ENCODE peak calls at places on chromosomes 13 and 19, in five cellular contexts. T is ureter, A is H54, Z is neural progenitor cell, S is omental fat pad. Y is an unnamed sample.

GRCh38 chr13:91045351-91046034 is 302.0 kb upstream of the MIR17HG start:
- DNase-seq in A (no peak), Z (peak; percentile 26), S (no peak), T (no peak), Y (peak; percentile 63)

GRCh38 chr19:19107663-19108062 is 30.6 kb downstream of the TMEM161A start:
- DNase-seq in S (no peak), Z (no peak), A (no peak), T (no peak), Y (peak; percentile 26)

GRCh38 chr13:41352935-41353801 is 42.1 kb downstream of the NAA16 start:
- DNase-seq in Z (peak; percentile 37), T (no peak), A (peak; percentile 3), S (no peak), Y (peak; percentile 16)

GRCh38 chr13:99655351-99656091 is 154.2 kb downstream of the TM9SF2 start:
- DNase-seq in Z (peak; percentile 45), T (no peak), A (peak; percentile 97), S (no peak), Y (peak; percentile 61)

GRCh38 chr19:1855040-1855827 is 7.0 kb upstream of the REXO1 start:
- DNase-seq in S (no peak), Z (peak; percentile 93), T (peak; percentile 92), A (peak; percentile 99), Y (peak; percentile 97)

GRCh38 chr19:46295401-46296308 is 1.2 kb upstream of the HIF3A start:
- DNase-seq in Z (no peak), S (no peak), A (no peak), T (no peak), Y (peak; percentile 36)

GRCh38 chr19:10107817-10108367 is 1.7 kb downstream of the PPAN start:
- DNase-seq in Z (no peak), T (no peak), A (no peak), S (no peak), Y (no peak)

GRCh38 chr13:113470073-113470472 is 16.8 kb upstream of the ADPRHL1 start:
- DNase-seq in A (no peak), S (no peak), T (no peak), Z (no peak), Y (peak; percentile 24)

GRCh38 chr19:2291185-2291751 is 9.3 kb upstream of the PEAK3 start:
- DNase-seq in S (no peak), A (no peak), T (no peak), Z (peak; percentile 92), Y (peak; percentile 90)

GRCh38 chr19:49927526-49928264 is 1.3 kb upstream of the ATF5 start:
- DNase-seq in A (no peak), Z (no peak), S (no peak), T (no peak), Y (peak; percentile 14)

GRCh38 chr13:55516610-55517009 is 1624.1 kb upstream of the PRR20A start:
- DNase-seq in T (no peak), S (no peak), A (no peak), Z (no peak), Y (peak; percentile 72)

GRCh38 chr13:26310003-26310402 is 56.1 kb downstream of the CDK8 start:
- DNase-seq in Z (no peak), A (no peak), S (no peak), T (no peak), Y (no peak)

GRCh38 chr19:2802826-2803225 is 16.8 kb upstream of the ZNF554 start:
- DNase-seq in S (no peak), Z (no peak), T (no peak), A (no peak), Y (no peak)

GRCh38 chr19:45469835-45470146 is 2.0 kb downstream of the FOSB start:
- DNase-seq in S (no peak), A (peak; percentile 45), Z (no peak), T (no peak), Y (peak; percentile 90)

GRCh38 chr13:66748712-66749111 is 481.4 kb downstream of the PCDH9 start:
- DNase-seq in T (no peak), Z (no peak), A (no peak), S (no peak), Y (no peak)

GRCh38 chr19:48283908-48284307 is 14.0 kb downstream of the ZNF114 start:
- DNase-seq in Z (no peak), T (no peak), S (no peak), A (no peak), Y (no peak)

GRCh38 chr13:105735269-105735668 is 800.2 kb downstream of the EFNB2 start:
- DNase-seq in A (no peak), Z (no peak), S (no peak), T (no peak), Y (no peak)